ENCODE peak calls at places on chromosome 6, in ten cellular contexts. One of them, this sample, is unnamed.

GRCh38 chr6:147506704-147507114 is 1.8 kb upstream of the SAMD5 start:
- DNase-seq in posterior cingulate gyrus: peak; percentile 75
- DNase-seq in T-helper 9 cell: no peak
- DNase-seq in fibroblast of pulmonary artery: peak; percentile 55
- DNase-seq in Right ventricle myocardium superior: peak; percentile 85
- DNase-seq in NB4: peak; percentile 61
- DNase-seq in NCI-H1417 treated with DMSO at 0.1 percent for 48 hours: peak; percentile 13
- DNase-seq in amygdala: peak; percentile 21
- DNase-seq in activated gamma-delta T cell treated with Interleukin-2 at 50 U/mL for 16 hours: no peak
- DNase-seq in memory B cell: no peak
- DNase-seq in this sample: peak; percentile 68

GRCh38 chr6:33935439-33936080 is 131.8 kb upstream of the MLN start:
- DNase-seq in Right ventricle myocardium superior: no peak
- DNase-seq in NB4: no peak
- DNase-seq in memory B cell: no peak
- DNase-seq in amygdala: no peak
- DNase-seq in posterior cingulate gyrus: no peak
- DNase-seq in NCI-H1417 treated with DMSO at 0.1 percent for 48 hours: no peak
- DNase-seq in T-helper 9 cell: no peak
- DNase-seq in fibroblast of pulmonary artery: no peak
- DNase-seq in activated gamma-delta T cell treated with Interleukin-2 at 50 U/mL for 16 hours: no peak
- DNase-seq in this sample: no peak

GRCh38 chr6:36610576-36611336 is 16.6 kb downstream of the SRSF3 start:
- DNase-seq in posterior cingulate gyrus: no peak
- DNase-seq in NB4: no peak
- DNase-seq in memory B cell: no peak
- DNase-seq in NCI-H1417 treated with DMSO at 0.1 percent for 48 hours: no peak
- DNase-seq in Right ventricle myocardium superior: no peak
- DNase-seq in T-helper 9 cell: no peak
- DNase-seq in activated gamma-delta T cell treated with Interleukin-2 at 50 U/mL for 16 hours: no peak
- DNase-seq in amygdala: no peak
- DNase-seq in fibroblast of pulmonary artery: no peak
- DNase-seq in this sample: peak; percentile 53

GRCh38 chr6:56734334-56734733 is 91.6 kb upstream of the DST start:
- DNase-seq in fibroblast of pulmonary artery: no peak
- DNase-seq in activated gamma-delta T cell treated with Interleukin-2 at 50 U/mL for 16 hours: no peak
- DNase-seq in T-helper 9 cell: no peak
- DNase-seq in amygdala: no peak
- DNase-seq in NB4: peak; percentile 67
- DNase-seq in NCI-H1417 treated with DMSO at 0.1 percent for 48 hours: no peak
- DNase-seq in Right ventricle myocardium superior: no peak
- DNase-seq in memory B cell: no peak
- DNase-seq in posterior cingulate gyrus: no peak
- DNase-seq in this sample: no peak

GRCh38 chr6:164532546-164533362 is 776.7 kb downstream of the C6orf118 start:
- DNase-seq in NB4: no peak
- DNase-seq in memory B cell: no peak
- DNase-seq in activated gamma-delta T cell treated with Interleukin-2 at 50 U/mL for 16 hours: no peak
- DNase-seq in amygdala: no peak
- DNase-seq in T-helper 9 cell: no peak
- DNase-seq in fibroblast of pulmonary artery: no peak
- DNase-seq in NCI-H1417 treated with DMSO at 0.1 percent for 48 hours: no peak
- DNase-seq in posterior cingulate gyrus: no peak
- DNase-seq in Right ventricle myocardium superior: no peak
- DNase-seq in this sample: no peak

GRCh38 chr6:121223930-121224329 is 110.3 kb downstream of the TBC1D32 start:
- DNase-seq in activated gamma-delta T cell treated with Interleukin-2 at 50 U/mL for 16 hours: no peak
- DNase-seq in amygdala: no peak
- DNase-seq in Right ventricle myocardium superior: no peak
- DNase-seq in posterior cingulate gyrus: no peak
- DNase-seq in fibroblast of pulmonary artery: no peak
- DNase-seq in memory B cell: no peak
- DNase-seq in NB4: no peak
- DNase-seq in T-helper 9 cell: no peak
- DNase-seq in NCI-H1417 treated with DMSO at 0.1 percent for 48 hours: no peak
- DNase-seq in this sample: no peak

GRCh38 chr6:42224222-42225042 is 6.8 kb upstream of the MRPS10 start:
- DNase-seq in T-helper 9 cell: no peak
- DNase-seq in Right ventricle myocardium superior: no peak
- DNase-seq in memory B cell: no peak
- DNase-seq in NB4: peak; percentile 69
- DNase-seq in amygdala: no peak
- DNase-seq in NCI-H1417 treated with DMSO at 0.1 percent for 48 hours: no peak
- DNase-seq in posterior cingulate gyrus: no peak
- DNase-seq in activated gamma-delta T cell treated with Interleukin-2 at 50 U/mL for 16 hours: no peak
- DNase-seq in fibroblast of pulmonary artery: peak; percentile 65
- DNase-seq in this sample: no peak

GRCh38 chr6:135236732-135237131 is 55.6 kb downstream of the MYB start:
- DNase-seq in NCI-H1417 treated with DMSO at 0.1 percent for 48 hours: no peak
- DNase-seq in memory B cell: no peak
- DNase-seq in fibroblast of pulmonary artery: no peak
- DNase-seq in Right ventricle myocardium superior: no peak
- DNase-seq in posterior cingulate gyrus: no peak
- DNase-seq in NB4: no peak
- DNase-seq in T-helper 9 cell: no peak
- DNase-seq in amygdala: no peak
- DNase-seq in activated gamma-delta T cell treated with Interleukin-2 at 50 U/mL for 16 hours: no peak
- DNase-seq in this sample: no peak

This sample was measured in activated effector memory CD4-positive, alpha-beta T cell treated with anti-CD3 and anti-CD28 coated beads, Interleukin-2, amount 50 U/mL, for 16 hours.